ENCODE peak calls at places on chromosomes 16 and 17, in four cellular contexts. C is HEK293T, Y is HepG2, G is GM12878. I is an unnamed sample.

GRCh38 chr16:14232106-14232890 is 161.2 kb downstream of the MRTFB start:
- DNase-seq in C (no peak), G (no peak), Y (no peak), I (no peak)

GRCh38 chr17:78442648-78443128 is 64.2 kb downstream of the PGS1 start:
- DNase-seq in Y (no peak), G (no peak), C (no peak), I (no peak)

GRCh38 chr16:77402672-77403071 is 32.2 kb downstream of the ADAMTS18 start:
- DNase-seq in G (no peak), Y (no peak), C (no peak), I (no peak)

GRCh38 chr17:78999947-79000395 is 9.6 kb downstream of the CANT1 start:
- DNase-seq in G (no peak), Y (no peak), C (no peak), I (no peak)

GRCh38 chr17:59456428-59456827 is 109.0 kb upstream of the DHX40 start:
- DNase-seq in G (no peak), Y (no peak), C (no peak), I (no peak)

GRCh38 chr17:20121359-20122235 is 112.4 kb downstream of the SPECC1 start:
- DNase-seq in G (peak), C (peak), Y (peak), I (peak)

GRCh38 chr16:31265329-31266245 is 5.8 kb downstream of the ITGAM start:
- DNase-seq in G (peak), Y (no peak), C (no peak), I (no peak)

GRCh38 chr16:19879241-19879792 is 5.3 kb downstream of the GPRC5B start:
- DNase-seq in G (no peak), Y (peak), C (no peak), I (no peak)

GRCh38 chr16:28946681-28947080 is 4.1 kb upstream of the NFATC2IP start:
- DNase-seq in Y (no peak), C (no peak), G (no peak), I (no peak)

GRCh38 chr17:56593741-56594527 is 435 bp downstream of the NOG start:
- DNase-seq in Y (peak), G (no peak), C (peak), I (no peak)

GRCh38 chr17:40320771-40321501 is 12.0 kb downstream of the RARA start:
- DNase-seq in Y (no peak), G (no peak), C (no peak), I (peak)

GRCh38 chr16:15635926-15636325 is 7.0 kb downstream of the MARF1 start:
- DNase-seq in G (no peak), Y (no peak), C (no peak), I (no peak)

GRCh38 chr17:7204828-7205461 is 14.7 kb downstream of the DLG4 start:
- DNase-seq in C (peak), Y (no peak), G (peak), I (peak)

GRCh38 chr16:64202571-64202970 is 919.3 kb downstream of the CDH11 start:
- DNase-seq in Y (no peak), C (no peak), G (no peak), I (no peak)

GRCh38 chr16:66007717-66008116 is 358.8 kb upstream of the CDH5 start:
- DNase-seq in Y (no peak), C (no peak), G (no peak), I (no peak)
- TF ChIP-seq TARDBP in Y (no peak), C (no peak), G (no peak), I (no peak)

GRCh38 chr16:82195917-82196494 is 26.0 kb upstream of the MPHOSPH6 start:
- DNase-seq in G (no peak), Y (no peak), C (no peak), I (no peak)

GRCh38 chr16:82199209-82199608 is 29.2 kb upstream of the MPHOSPH6 start:
- DNase-seq in Y (no peak), C (no peak), G (no peak), I (no peak)

GRCh38 chr16:82203198-82203597 is 33.2 kb upstream of the MPHOSPH6 start:
- DNase-seq in Y (no peak), C (no peak), G (no peak), I (no peak)

GRCh38 chr16:82197540-82198240 is 27.7 kb upstream of the MPHOSPH6 start:
- DNase-seq in C (no peak), Y (no peak), G (no peak), I (no peak)

DNA sequence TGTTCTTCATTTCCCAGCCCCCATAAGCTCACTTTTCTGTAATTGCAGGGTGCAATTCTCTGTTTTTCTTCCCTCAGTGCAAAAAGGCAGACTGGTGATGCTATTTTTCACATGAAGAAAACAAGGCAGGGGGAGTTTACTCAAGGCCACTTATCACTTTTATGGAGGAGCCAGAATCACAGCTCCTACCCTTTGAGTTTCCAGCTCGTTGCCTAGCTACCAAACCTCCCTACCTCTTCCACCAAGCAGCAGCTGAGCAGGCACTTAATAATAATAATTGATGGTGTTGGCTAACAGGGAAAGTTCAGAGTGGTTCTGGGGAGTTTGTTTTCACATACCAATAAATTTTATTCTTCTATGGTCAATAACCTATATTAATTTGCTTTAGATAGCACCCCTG is 31.9 kb upstream of the MPHOSPH6 start:
- DNase-seq in C (no peak), G (no peak), Y (no peak), I (no peak)
- TF ChIP-seq TARDBP in C (no peak), G (no peak), Y (no peak), I (no peak)

GRCh38 chr16:57617604-57618111 is 10.8 kb upstream of the ADGRG1 start:
- DNase-seq in Y (no peak), G (no peak), C (no peak), I (no peak)

GRCh38 chr16:57614546-57615343 is 13.7 kb upstream of the ADGRG1 start:
- DNase-seq in G (no peak), C (no peak), Y (no peak), I (no peak)

GRCh38 chr16:57616871-57617270 is 11.6 kb upstream of the ADGRG1 start:
- DNase-seq in G (no peak), C (no peak), Y (no peak), I (no peak)

GRCh38 chr16:57616241-57616640 is 12.2 kb upstream of the ADGRG1 start:
- DNase-seq in G (no peak), C (no peak), Y (no peak), I (no peak)

DNA sequence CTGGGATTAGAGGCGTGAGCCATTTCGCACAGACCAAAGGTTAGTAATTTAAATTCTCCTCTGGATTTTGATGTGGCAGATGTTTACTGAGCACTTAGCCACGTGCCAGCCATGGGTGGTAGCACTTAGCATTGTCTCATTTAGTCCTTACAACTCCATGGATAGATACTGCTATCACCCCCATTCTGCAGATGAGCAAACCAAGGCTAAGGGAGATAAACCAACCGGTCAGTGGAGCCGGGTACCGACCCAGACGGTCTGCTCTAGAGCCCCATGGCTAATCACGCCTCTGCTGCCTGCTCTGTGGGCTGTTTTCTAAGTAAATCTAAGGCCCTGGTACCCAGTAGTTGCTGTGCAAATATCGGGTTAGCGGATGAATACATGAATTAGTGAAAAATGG is 12.6 kb upstream of the ADGRG1 start:
- DNase-seq in C (no peak), Y (no peak), G (no peak), I (no peak)
- TF ChIP-seq TARDBP in C (no peak), Y (no peak), G (no peak), I (no peak)

DNA sequence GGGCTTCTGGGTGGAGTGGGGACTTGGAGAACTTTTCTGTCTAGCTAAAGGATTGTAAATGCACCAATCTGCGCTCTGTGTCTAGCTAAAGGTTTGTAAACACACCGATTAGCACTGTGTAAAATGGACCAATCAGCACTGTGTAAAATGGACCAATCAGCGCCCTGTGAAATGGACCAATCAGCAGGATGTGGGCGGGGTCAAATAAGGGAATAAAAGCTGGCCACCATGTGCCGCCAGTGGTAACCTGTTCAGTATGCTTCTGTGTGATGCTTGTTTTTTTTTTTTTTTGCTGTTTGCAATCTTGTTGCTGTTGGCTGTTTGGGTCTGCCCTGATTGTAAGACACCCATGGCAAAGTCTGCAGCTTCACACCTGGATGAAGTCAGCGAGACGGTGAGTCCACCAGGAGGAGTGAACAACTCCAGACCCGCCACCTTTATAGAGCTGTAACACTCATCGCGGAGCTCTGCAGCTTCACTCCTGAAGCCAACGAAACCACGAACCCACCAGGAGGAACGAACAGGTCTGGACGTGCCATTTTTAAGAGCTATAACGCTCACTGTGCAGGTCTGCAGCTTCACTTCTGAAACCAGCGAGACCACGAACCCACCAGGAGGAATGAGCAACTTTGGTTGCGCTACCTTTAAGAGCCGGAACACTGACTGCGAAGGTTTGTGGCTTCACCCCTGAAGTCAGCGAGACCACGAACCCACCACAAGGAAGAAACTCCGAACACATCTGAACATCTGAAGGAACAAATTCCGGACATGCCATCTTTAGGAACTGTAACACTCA is 85.0 kb upstream of the MED9 start:
- DNase-seq in Y (no peak), G (peak), C (no peak), I (peak)
- TF ChIP-seq TARDBP in Y (no peak), G (no peak), C (no peak), I (no peak)

DNA sequence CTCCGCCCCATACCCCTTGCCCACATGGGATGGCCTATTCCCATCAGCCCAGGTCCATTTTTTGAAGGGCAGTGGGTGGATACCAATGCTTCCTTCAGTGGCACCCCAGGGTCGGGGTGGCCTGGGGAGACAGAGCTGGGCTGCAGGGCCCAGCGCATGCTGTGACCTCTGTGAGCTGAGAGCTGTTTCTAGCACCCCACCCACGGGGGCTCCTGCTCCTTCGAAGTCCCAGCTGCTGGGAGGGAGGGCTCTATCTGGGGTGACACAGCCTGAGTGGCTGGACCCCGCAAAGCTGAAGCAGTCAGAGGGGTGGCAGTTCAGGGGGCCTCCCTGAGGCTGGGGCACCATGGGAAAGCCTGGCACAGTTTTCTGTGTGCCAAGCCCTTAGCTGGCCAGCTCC is 10.7 kb downstream of the PAM16 start:
- DNase-seq in G (no peak), Y (no peak), C (no peak), I (no peak)
- TF ChIP-seq TARDBP in G (no peak), Y (no peak), C (no peak), I (no peak)

GRCh38 chr16:49884033-49884707 is 28.3 kb upstream of the ZNF423 start:
- DNase-seq in G (no peak), Y (peak), C (no peak), I (peak)
- TF ChIP-seq TARDBP in G (no peak), Y (peak), C (no peak), I (no peak)

GRCh38 chr17:37483311-37484039 is 6.2 kb upstream of the DUSP14 start:
- DNase-seq in Y (no peak), C (no peak), G (no peak), I (peak)
- TF ChIP-seq TARDBP in Y (no peak), C (no peak), G (no peak), I (no peak)

DNA sequence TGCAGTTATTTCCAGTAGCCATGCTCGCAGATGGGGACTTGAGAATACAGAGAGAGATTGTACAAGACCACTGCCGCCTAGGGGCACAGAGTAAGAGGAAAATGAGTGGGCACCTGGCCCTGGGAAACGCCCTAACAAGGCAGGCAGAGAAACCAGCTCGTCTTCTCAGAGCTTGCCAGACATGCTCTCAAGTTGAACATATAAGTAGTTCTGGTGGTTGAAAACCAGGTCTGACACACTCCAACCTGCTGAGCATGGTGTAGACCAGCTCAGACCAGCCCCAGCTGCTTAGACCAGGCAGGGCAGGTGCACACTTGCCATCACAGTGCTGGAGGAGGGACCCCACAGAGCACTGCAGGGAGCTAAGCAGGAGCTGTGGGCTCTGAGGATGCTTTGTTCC is 250.5 kb downstream of the CPPED1 start:
- DNase-seq in G (no peak), C (no peak), Y (no peak), I (no peak)
- TF ChIP-seq TARDBP in G (no peak), C (no peak), Y (no peak), I (no peak)

I was measured in K562.